ENCODE peak calls at places on chromosomes 1 and 21, in four cellular contexts. P is cardiac muscle cell; B is GM06990; A is stimulated activated CD8-positive, alpha-beta memory T cell treated with anti-CD3 and anti-CD28 coated beads, Interleukin-7, amount 100 ng/mL, for 24 hours. H is an unnamed sample.

GRCh38 chr21:45482899-45483821 is 59.1 kb downstream of the SLC19A1 start:
- DNase-seq in P (no peak), B (no peak), A (peak), H (no peak)

GRCh38 chr1:181490740-181491712 is 7.7 kb downstream of the CACNA1E start:
- DNase-seq in P (no peak), B (no peak), A (no peak), H (no peak)

GRCh38 chr1:23581219-23581618 is 21.9 kb upstream of the ID3 start:
- DNase-seq in P (no peak), B (no peak), A (no peak), H (no peak)

GRCh38 chr1:115051850-115052249 is 22.2 kb downstream of the TSHB start:
- DNase-seq in P (no peak), B (no peak), A (no peak), H (no peak)

GRCh38 chr21:42337830-42338729 is 12.7 kb downstream of the TFF2 start:
- DNase-seq in P (peak), B (no peak), A (peak), H (peak)

GRCh38 chr1:46543761-46544560 is 7.5 kb downstream of the KNCN start:
- DNase-seq in P (no peak), B (no peak), A (no peak), H (no peak)

GRCh38 chr1:53079251-53079650 is 17.2 kb downstream of the PODN start:
- DNase-seq in P (no peak), B (no peak), A (no peak), H (no peak)

GRCh38 chr1:226678701-226679100 is 60.4 kb downstream of the ITPKB start:
- DNase-seq in P (no peak), B (no peak), A (no peak), H (no peak)

GRCh38 chr21:27079807-27080206 is 112.9 kb upstream of the ADAMTS5 start:
- DNase-seq in P (no peak), B (no peak), A (no peak), H (no peak)

GRCh38 chr1:9852410-9853301 is 28.9 kb upstream of the CLSTN1 start:
- DNase-seq in P (no peak), B (no peak), A (no peak), H (no peak)

GRCh38 chr1:209809601-209810000 is 3.7 kb upstream of the IRF6 start:
- DNase-seq in P (no peak), B (no peak), A (no peak), H (no peak)

GRCh38 chr1:2415801-2416208 is 3.4 kb upstream of the PEX10 start:
- DNase-seq in P (no peak), B (peak), A (no peak), H (no peak)

GRCh38 chr1:153617677-153618076 is 1.6 kb upstream of the S100A14 start:
- DNase-seq in P (no peak), B (peak), A (no peak), H (peak)

H was measured in H1.